ENCODE peak calls at places on chromosomes 5 and 9, in six cellular contexts. P is ELF-1; D is astrocyte of the cerebellum; W is EL; R is stimulated activated CD4-positive, alpha-beta T cell treated with anti-CD3 and anti-CD28 coated beads, Interleukin-15, amount 100 ng/mL, for 24 hours; M is C1 segment of cervical spinal cord. B is an unnamed sample.

GRCh38 chr5:127409236-127409921 is 108.1 kb upstream of the PRRC1 start:
- DNase-seq in P (no peak), D (no peak), W (no peak), R (no peak), M (peak; percentile 34), B (peak; percentile 60)

GRCh38 chr5:137808503-137809135 is 54.5 kb upstream of the HNRNPA0 start:
- DNase-seq in P (no peak), D (no peak), W (peak; percentile 11), R (no peak), M (no peak), B (no peak)

GRCh38 chr5:134099939-134100282 is 14.6 kb upstream of the TCF7 start:
- DNase-seq in P (peak; percentile 67), D (no peak), W (no peak), R (no peak), M (no peak), B (no peak)

GRCh38 chr9:38339087-38339486 is 53.4 kb upstream of the ALDH1B1 start:
- DNase-seq in P (no peak), D (peak; percentile 65), W (peak; percentile 60), R (no peak), M (no peak), B (no peak)

GRCh38 chr9:26193237-26193636 is 515.0 kb upstream of the TUSC1 start:
- DNase-seq in P (no peak), D (no peak), W (no peak), R (no peak), M (no peak), B (no peak)

GRCh38 chr5:71719092-71719964 is at the start of gene CARTPT:
- DNase-seq in P (peak; percentile 77), D (no peak), W (no peak), R (no peak), M (no peak), B (no peak)

GRCh38 chr5:72651779-72652178 is 144.6 kb upstream of the ZNF366 start:
- DNase-seq in P (no peak), D (no peak), W (peak; percentile 53), R (no peak), M (no peak), B (no peak)

GRCh38 chr5:132471006-132471907 is 19.3 kb downstream of the IRF1 start:
- DNase-seq in P (no peak), D (no peak), W (no peak), R (no peak), M (no peak), B (no peak)

GRCh38 chr5:128566170-128566569 is 28.1 kb upstream of the FBN2 start:
- DNase-seq in P (no peak), D (no peak), W (no peak), R (no peak), M (no peak), B (no peak)

GRCh38 chr5:65742565-65743231 is 20.7 kb downstream of the NLN start:
- DNase-seq in P (no peak), D (peak; percentile 59), W (peak; percentile 85), R (peak; percentile 34), M (no peak), B (no peak)

GRCh38 chr9:98571643-98572042 is 137.1 kb downstream of the GABBR2 start:
- DNase-seq in P (no peak), D (no peak), W (no peak), R (no peak), M (no peak), B (no peak)

GRCh38 chr5:169814522-169814921 is 165.8 kb downstream of the INSYN2B start:
- DNase-seq in P (no peak), D (no peak), W (peak; percentile 10), R (no peak), M (no peak), B (no peak)

GRCh38 chr5:120151825-120152224 is 312.3 kb upstream of the PRR16 start:
- DNase-seq in P (no peak), D (no peak), W (no peak), R (no peak), M (no peak), B (no peak)

GRCh38 chr5:94945656-94946055 is 327.2 kb downstream of the SLF1 start:
- DNase-seq in P (no peak), D (no peak), W (no peak), R (no peak), M (no peak), B (no peak)

GRCh38 chr9:65444943-65445342 is 159.9 kb upstream of the FOXD4L5 start:
- DNase-seq in P (no peak), D (no peak), W (no peak), R (no peak), M (no peak), B (no peak)

GRCh38 chr9:132006657-132007370 is 72.9 kb downstream of the MED27 start:
- DNase-seq in P (no peak), D (no peak), W (no peak), R (peak; percentile 54), M (no peak), B (no peak)

GRCh38 chr9:20030671-20031070 is 241.8 kb upstream of the SLC24A2 start:
- DNase-seq in P (no peak), D (no peak), W (no peak), R (no peak), M (no peak), B (no peak)

GRCh38 chr9:18240213-18240612 is 233.7 kb upstream of the ADAMTSL1 start:
- DNase-seq in P (no peak), D (no peak), W (no peak), R (no peak), M (no peak), B (no peak)

GRCh38 chr5:110288766-110289165 is 437.7 kb downstream of the TMEM232 start:
- DNase-seq in P (no peak), D (peak; percentile 55), W (peak; percentile 71), R (no peak), M (no peak), B (no peak)

GRCh38 chr9:129166962-129167557 is 11.0 kb downstream of the IER5L start:
- DNase-seq in P (peak; percentile 82), D (no peak), W (peak; percentile 86), R (peak; percentile 44), M (peak; percentile 11), B (peak; percentile 74)

GRCh38 chr5:80299601-80300000 is 20.2 kb upstream of the SPZ1 start:
- DNase-seq in P (no peak), D (no peak), W (no peak), R (no peak), M (no peak), B (no peak)

GRCh38 chr5:149370878-149371277 is 8.2 kb downstream of the IL17B start:
- DNase-seq in P (no peak), D (no peak), W (no peak), R (no peak), M (no peak), B (no peak)

GRCh38 chr9:127083133-127083532 is 39.3 kb downstream of the ANGPTL2 start:
- DNase-seq in P (no peak), D (no peak), W (no peak), R (no peak), M (no peak), B (no peak)

GRCh38 chr5:83102581-83102980 is 25.2 kb downstream of the XRCC4 start:
- DNase-seq in P (no peak), D (no peak), W (no peak), R (no peak), M (no peak), B (no peak)

GRCh38 chr5:133245191-133246052 is 193.6 kb downstream of the HSPA4 start:
- DNase-seq in P (peak; percentile 19), D (peak; percentile 89), W (peak; percentile 86), R (peak; percentile 56), M (no peak), B (no peak)

GRCh38 chr5:141637266-141637692 is 482 bp downstream of the RELL2 start:
- DNase-seq in P (peak; percentile 52), D (no peak), W (peak; percentile 30), R (peak; percentile 75), M (no peak), B (no peak)

GRCh38 chr5:87009146-87009545 is 258.5 kb upstream of the RASA1 start:
- DNase-seq in P (no peak), D (peak; percentile 44), W (no peak), R (no peak), M (no peak), B (no peak)

GRCh38 chr9:92188969-92189781 is 74.0 kb upstream of the SPTLC1 start:
- DNase-seq in P (no peak), D (no peak), W (no peak), R (no peak), M (no peak), B (no peak)

GRCh38 chr5:80284720-80285119 is 28.9 kb upstream of the SERINC5 start:
- DNase-seq in P (no peak), D (no peak), W (no peak), R (peak; percentile 35), M (no peak), B (no peak)

GRCh38 chr9:35106343-35106730 is 3.4 kb upstream of the STOML2 start:
- DNase-seq in P (no peak), D (no peak), W (no peak), R (no peak), M (no peak), B (no peak)

GRCh38 chr5:77641963-77642589 is 3.6 kb upstream of the OTP start:
- DNase-seq in P (peak; percentile 44), D (no peak), W (no peak), R (no peak), M (no peak), B (no peak)

GRCh38 chr5:69504036-69504435 is 11.4 kb downstream of the OCLN start:
- DNase-seq in P (no peak), D (no peak), W (no peak), R (no peak), M (no peak), B (no peak)

GRCh38 chr9:114930063-114930812 is at the start of gene TNFSF8:
- DNase-seq in P (no peak), D (no peak), W (no peak), R (peak; percentile 81), M (no peak), B (peak; percentile 25)